ENCODE peak calls at places on chromosomes 13 and 19, in ten cellular contexts. T is G401; R is T-helper 1 cell; W is NCI-H187 treated with DMSO at 0.1 percent for 48 hours; M is NCI-H510A; D is T-helper 17 cell; E is stimulated activated CD8-positive, alpha-beta memory T cell treated with anti-CD3 and anti-CD28 coated beads, Interleukin-2, amount 100 ng/mL, for 48 hours; L is GM23248; F is thoracic aorta; H is EL. C is an unnamed sample.

GRCh38 chr19:38433268-38433733 is at the start of gene RYR1:
- DNase-seq in T (peak), R (no peak), W (no peak), M (no peak), D (peak), E (peak), L (peak), F (no peak), H (peak), C (peak)

GRCh38 chr13:96273196-96273595 is 183.3 kb downstream of the HS6ST3 start:
- DNase-seq in T (no peak), R (no peak), W (no peak), M (no peak), D (no peak), E (no peak), L (no peak), F (no peak), H (no peak), C (no peak)

GRCh38 chr13:23799945-23800344 is 89.3 kb downstream of the MIPEP start:
- DNase-seq in T (no peak), R (no peak), W (no peak), M (no peak), D (no peak), E (no peak), L (no peak), F (no peak), H (no peak), C (no peak)

GRCh38 chr13:100454876-100455275 is 133.7 kb downstream of the GGACT start:
- DNase-seq in T (no peak), R (no peak), W (no peak), M (no peak), D (no peak), E (no peak), L (peak), F (no peak), H (peak), C (peak)

GRCh38 chr13:40666058-40666904 is at the start of gene FOXO1:
- DNase-seq in T (peak), R (peak), W (peak), M (peak), D (peak), E (peak), L (peak), F (peak), H (peak), C (peak)

GRCh38 chr13:72839831-72840426 is 58.0 kb downstream of the PIBF1 start:
- DNase-seq in T (peak), R (no peak), W (no peak), M (peak), D (peak), E (peak), L (peak), F (no peak), H (peak), C (peak)

GRCh38 chr19:22619371-22619770 is 14.8 kb upstream of the ZNF492 start:
- DNase-seq in T (peak), R (no peak), W (no peak), M (no peak), D (no peak), E (no peak), L (no peak), F (no peak), H (no peak), C (no peak)

GRCh38 chr19:53906211-53907192 is 2.6 kb upstream of the CACNG7 start:
- DNase-seq in T (peak), R (peak), W (no peak), M (no peak), D (peak), E (peak), L (peak), F (no peak), H (peak), C (peak)

GRCh38 chr13:79541426-79542049 is 60.6 kb downstream of the NDFIP2 start:
- DNase-seq in T (peak), R (no peak), W (no peak), M (no peak), D (no peak), E (no peak), L (peak), F (no peak), H (peak), C (peak)

GRCh38 chr13:112958127-112958989 is 10.7 kb upstream of the MCF2L start:
- DNase-seq in T (peak), R (no peak), W (no peak), M (no peak), D (no peak), E (no peak), L (no peak), F (no peak), H (no peak), C (peak)

GRCh38 chr13:108987488-108987887 is 358.1 kb downstream of the MYO16 start:
- DNase-seq in T (no peak), R (no peak), W (no peak), M (no peak), D (no peak), E (no peak), L (peak), F (no peak), H (no peak), C (no peak)

GRCh38 chr19:35090795-35091214 is 24.8 kb upstream of the FXYD3 start:
- DNase-seq in T (no peak), R (no peak), W (no peak), M (no peak), D (no peak), E (no peak), L (peak), F (no peak), H (no peak), C (peak)

GRCh38 chr19:46806651-46807050 is 18.3 kb upstream of the SLC1A5 start:
- DNase-seq in T (no peak), R (no peak), W (no peak), M (no peak), D (no peak), E (no peak), L (no peak), F (no peak), H (no peak), C (no peak)

GRCh38 chr13:35179494-35179893 is 237.4 kb downstream of the NBEA start:
- DNase-seq in T (no peak), R (no peak), W (no peak), M (no peak), D (no peak), E (no peak), L (peak), F (no peak), H (peak), C (no peak)

GRCh38 chr19:10115392-10116084 is 4.0 kb downstream of the P2RY11 start:
- DNase-seq in T (no peak), R (no peak), W (no peak), M (no peak), D (no peak), E (no peak), L (peak), F (no peak), H (no peak), C (peak)

GRCh38 chr13:113404366-113404722 is 40.4 kb upstream of the GRTP1 start:
- DNase-seq in T (no peak), R (no peak), W (no peak), M (no peak), D (no peak), E (no peak), L (no peak), F (no peak), H (no peak), C (no peak)

GRCh38 chr19:54337858-54338230 is 1.1 kb downstream of the LILRA4 start:
- DNase-seq in T (no peak), R (no peak), W (no peak), M (no peak), D (no peak), E (no peak), L (no peak), F (no peak), H (no peak), C (no peak)

GRCh38 chr19:1986357-1987162 is 29.0 kb downstream of the BTBD2 start:
- DNase-seq in T (no peak), R (no peak), W (no peak), M (no peak), D (no peak), E (no peak), L (no peak), F (no peak), H (no peak), C (no peak)

GRCh38 chr13:23352161-23352560 is 81.3 kb downstream of the SACS start:
- DNase-seq in T (no peak), R (no peak), W (no peak), M (no peak), D (no peak), E (no peak), L (no peak), F (no peak), H (no peak), C (no peak)

GRCh38 chr19:11374449-11375142 is at the start of gene SWSAP1:
- DNase-seq in T (peak), R (peak), W (peak), M (peak), D (peak), E (peak), L (peak), F (peak), H (peak), C (peak)

GRCh38 chr19:29548483-29549085 is 22.8 kb downstream of the VSTM2B start:
- DNase-seq in T (no peak), R (no peak), W (no peak), M (no peak), D (no peak), E (no peak), L (no peak), F (no peak), H (no peak), C (no peak)

GRCh38 chr19:2618611-2619010 is 83.9 kb downstream of the GNG7 start:
- DNase-seq in T (no peak), R (peak), W (no peak), M (no peak), D (peak), E (peak), L (peak), F (no peak), H (peak), C (peak)

C was measured in Daoy.